ENCODE peak calls at places on chromosomes 5 and 9, in four cellular contexts. H is colonic mucosa, I is lung, A is psoas muscle. S is an unnamed sample.

GRCh38 chr9:133003671-133004090 is 25.2 kb downstream of the GFI1B start:
- DNase-seq in H (no peak), I (no peak), A (no peak), S (no peak)

GRCh38 chr5:143399616-143400540 is 3.6 kb downstream of the NR3C1 start:
- DNase-seq in A (no peak), H (no peak), I (no peak), S (no peak)

GRCh38 chr9:124960409-124960752 is 19.5 kb upstream of the GOLGA1 start:
- DNase-seq in I (no peak), A (no peak), H (no peak), S (no peak)

GRCh38 chr5:65742565-65743231 is 20.7 kb downstream of the NLN start:
- DNase-seq in H (no peak), A (no peak), I (no peak), S (no peak)

GRCh38 chr5:41250351-41250987 is 37.1 kb upstream of the C6 start:
- DNase-seq in H (no peak), I (no peak), A (no peak), S (no peak)

GRCh38 chr9:86794356-86795046 is 152.8 kb downstream of the GAS1 start:
- DNase-seq in A (no peak), H (no peak), I (no peak), S (no peak)

GRCh38 chr5:53339962-53340540 is 140.4 kb upstream of the FST start:
- DNase-seq in I (no peak), H (no peak), A (no peak), S (no peak)

GRCh38 chr5:172102913-172103629 is 85.0 kb downstream of the STK10 start:
- DNase-seq in I (peak; percentile 59), A (peak; percentile 80), H (peak; percentile 55), S (no peak)

GRCh38 chr9:124780060-124780756 is 3.3 kb downstream of the OLFML2A start:
- DNase-seq in A (no peak), I (no peak), H (peak; percentile 18), S (no peak)

GRCh38 chr5:59713488-59713844 is 180.1 kb downstream of the PDE4D start:
- DNase-seq in A (no peak), H (no peak), I (no peak), S (no peak)

GRCh38 chr9:72149231-72149975 is at the start of gene GDA:
- DNase-seq in I (no peak), H (peak; percentile 81), A (no peak), S (no peak)

GRCh38 chr5:171842777-171843053 is 57.1 kb downstream of the SMIM23 start:
- DNase-seq in H (no peak), A (no peak), I (no peak), S (no peak)

GRCh38 chr5:79689541-79690466 is at the start of gene CMYA5:
- DNase-seq in H (peak; percentile 20), I (peak; percentile 33), A (peak; percentile 84), S (no peak)

GRCh38 chr9:95411211-95411892 is 93.8 kb upstream of the FANCC start:
- DNase-seq in A (no peak), I (no peak), H (no peak), S (no peak)

GRCh38 chr9:93467062-93467416 is 13.7 kb upstream of the FAM120AOS start:
- DNase-seq in I (no peak), H (no peak), A (no peak), S (no peak)

GRCh38 chr5:180375955-180376354 is 22.8 kb upstream of the GFPT2 start:
- DNase-seq in I (no peak), H (no peak), A (no peak), S (no peak)

GRCh38 chr5:175444905-175445456 is 999 bp upstream of the DRD1 start:
- DNase-seq in H (no peak), A (no peak), I (no peak), S (no peak)

GRCh38 chr5:172412724-172413260 is 41.5 kb downstream of the SH3PXD2B start:
- DNase-seq in H (peak; percentile 63), A (peak; percentile 93), I (peak; percentile 77), S (no peak)

GRCh38 chr5:103224894-103225246 is 33.7 kb upstream of the MACIR start:
- DNase-seq in I (no peak), H (no peak), A (no peak), S (no peak)

GRCh38 chr5:56610093-56610698 is 205.2 kb upstream of the MAP3K1 start:
- DNase-seq in I (no peak), A (no peak), H (no peak), S (no peak)

GRCh38 chr5:14438195-14438606 is 143.4 kb upstream of the OTULINL start:
- DNase-seq in I (no peak), A (no peak), H (no peak), S (no peak)

GRCh38 chr9:136754626-136755284 is 3.3 kb downstream of the LCN8 start:
- DNase-seq in H (no peak), A (no peak), I (no peak), S (no peak)

GRCh38 chr5:156474251-156474650 is 147.3 kb downstream of the SGCD start:
- DNase-seq in A (peak; percentile 28), I (no peak), H (peak; percentile 21), S (no peak)

GRCh38 chr9:130535818-130536521 is 43.4 kb upstream of the FUBP3 start:
- DNase-seq in I (no peak), H (no peak), A (no peak), S (no peak)

DNA sequence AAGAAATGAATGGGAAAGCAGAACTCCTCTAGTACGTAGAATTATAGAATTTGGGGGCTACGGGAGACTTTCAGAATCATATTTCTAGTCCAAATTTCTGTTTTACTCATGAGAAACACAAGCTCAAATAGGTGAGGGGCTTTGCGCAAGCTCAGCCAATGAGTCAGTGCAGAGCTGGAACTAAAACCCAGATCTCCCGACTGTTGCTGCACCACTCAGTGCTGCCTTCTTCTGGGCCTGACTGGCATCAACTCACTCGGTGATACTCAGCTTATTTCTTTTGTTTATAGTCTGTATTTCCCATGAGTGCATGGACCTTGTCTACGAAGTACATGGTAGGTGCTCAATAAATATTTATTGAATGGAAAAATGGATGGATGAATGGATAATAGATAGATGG is 280.2 kb downstream of the CDK5RAP2 start:
- DNase-seq in A (no peak), I (peak; percentile 13), H (no peak), S (no peak)
- TF ChIP-seq CTCF in A (no peak), I (no peak), H (no peak), S (no peak)

DNA sequence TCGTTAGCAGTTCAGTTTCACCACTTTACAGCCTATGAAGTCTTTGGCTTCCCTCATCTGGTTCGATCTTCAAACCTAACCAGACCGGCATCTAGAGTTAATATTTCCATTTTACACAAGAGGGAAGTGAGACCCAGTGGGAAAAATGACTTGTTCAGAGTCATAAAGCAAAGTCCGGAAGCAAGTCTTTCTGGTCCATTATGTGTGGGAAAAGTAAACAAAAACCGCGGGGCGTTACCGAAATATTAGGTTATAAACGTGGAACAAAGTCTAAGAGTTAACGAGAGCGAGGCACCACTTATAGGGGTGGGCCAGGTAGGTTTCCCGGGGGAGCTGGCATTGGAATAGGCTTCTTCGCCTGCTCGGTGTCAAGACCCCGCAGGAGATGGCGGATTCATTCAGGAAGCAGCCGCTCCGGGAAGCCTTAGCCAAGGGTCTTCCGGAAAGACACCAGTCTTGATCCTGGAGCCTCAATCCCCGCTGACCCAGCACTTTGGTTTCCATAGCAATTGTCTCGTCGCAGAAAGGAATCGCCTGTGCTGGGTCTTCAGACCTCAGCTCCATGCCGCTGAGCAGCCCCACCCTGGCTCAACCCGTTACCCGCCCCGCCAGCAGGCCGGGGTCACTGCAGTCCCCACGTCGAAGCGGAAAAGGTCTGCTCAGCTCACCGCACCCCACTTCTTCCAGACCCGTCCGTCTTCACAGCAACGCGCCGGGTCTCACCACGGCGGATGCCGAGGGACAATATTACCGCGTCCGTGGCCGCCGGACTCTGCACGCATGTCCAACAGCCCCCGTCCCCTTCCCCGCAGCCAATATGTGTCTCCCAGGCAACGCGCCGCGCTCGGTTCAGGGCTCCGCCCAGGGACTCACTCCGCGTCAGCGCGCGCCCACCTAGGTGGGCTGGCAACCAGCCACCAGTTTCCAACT is at the start of gene C5orf52:
- DNase-seq in I (no peak), A (peak; percentile 39), H (peak; percentile 91), S (no peak)
- H3K27ac ChIP-seq in I (no peak within 1 kb of the TSS), A (no peak within 1 kb of the TSS), H (peak within 1 kb of the TSS; percentile 84), S (no peak within 1 kb of the TSS)

DNA sequence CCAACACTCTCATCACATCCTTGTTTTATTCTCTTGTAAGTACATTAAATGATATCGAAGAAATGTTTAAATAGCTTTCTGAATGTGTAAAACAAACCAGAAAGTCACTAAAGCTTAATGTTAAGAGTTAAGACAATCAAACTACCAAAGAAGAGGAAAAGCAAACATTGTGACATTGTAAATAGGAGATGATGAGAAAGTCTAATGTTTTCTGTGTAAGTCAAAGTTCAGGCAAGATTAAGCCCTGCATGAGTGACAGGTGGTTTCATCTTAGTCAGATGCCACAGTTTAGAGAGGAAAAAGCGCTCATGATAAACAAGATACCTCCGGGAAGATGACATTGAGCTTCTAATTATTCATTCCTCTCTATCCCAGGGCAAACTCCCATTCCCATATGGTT is 50.9 kb upstream of the PHYKPL start:
- DNase-seq in A (no peak), H (no peak), I (no peak), S (no peak)
- H3K9me3 ChIP-seq in A (peaks cover 12% of the 10 kb centered on the region), H (no peaks in the 10 kb centered on the region), I (no peaks in the 10 kb centered on the region), S (peaks cover 10% of the 10 kb centered on the region)

DNA sequence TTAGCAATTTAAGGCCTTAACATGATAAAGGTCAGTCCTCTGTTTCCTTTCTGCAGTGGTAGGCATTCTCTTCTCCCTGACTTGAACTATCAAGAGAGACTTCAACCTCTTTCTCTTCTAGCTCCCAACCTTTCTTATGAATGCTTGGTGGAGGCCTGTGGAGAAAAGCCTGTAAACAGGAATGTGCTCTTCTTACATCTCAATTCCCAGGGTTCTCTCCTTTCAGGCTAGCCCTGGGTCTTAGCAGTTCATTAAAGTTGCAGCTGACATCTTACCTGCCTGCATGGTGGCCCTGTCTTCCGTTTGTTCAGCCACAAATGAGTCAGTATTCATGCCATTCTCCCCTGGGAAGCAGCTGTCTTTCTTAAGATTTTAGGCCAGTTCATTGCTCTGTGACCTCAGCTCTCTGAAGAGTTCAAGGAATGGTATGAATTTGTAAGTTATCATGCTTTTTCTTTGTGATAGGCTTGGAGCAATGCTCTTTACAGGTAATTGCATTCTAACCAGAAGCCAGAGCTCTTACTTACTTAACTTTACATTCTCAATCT is 77.8 kb downstream of the ADCY2 start:
- DNase-seq in I (no peak), A (no peak), H (no peak), S (no peak)
- TF ChIP-seq CTCF in I (no peak), A (no peak), H (no peak), S (no peak)

DNA sequence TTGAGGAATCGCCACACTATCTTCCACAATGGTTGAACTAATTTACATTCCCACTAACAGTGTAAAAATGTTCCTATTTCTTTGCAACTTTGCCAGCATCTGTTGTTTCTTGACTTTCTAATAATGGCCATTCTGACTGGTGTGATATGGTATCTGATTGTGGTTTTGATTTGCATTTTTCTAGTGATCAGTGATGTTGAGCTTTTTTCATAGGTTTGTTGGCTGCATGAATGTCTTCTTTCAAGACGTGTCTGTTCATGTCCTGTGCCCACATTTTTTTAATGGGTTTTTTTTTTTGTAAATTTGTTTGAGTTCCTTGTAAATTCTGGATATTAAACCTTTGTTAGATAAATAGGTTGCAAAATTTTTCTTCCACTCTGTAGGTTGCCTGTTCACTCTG is 615.9 kb downstream of the SEMA5A start:
- DNase-seq in I (no peak), A (no peak), H (no peak), S (no peak)
- H3K27ac ChIP-seq in I (no peak overlapping the region), A (no peak overlapping the region), H (no peak overlapping the region), S (no peak overlapping the region)